ENCODE peak calls at places on chromosomes 13 and 19, in seven cellular contexts. F, D, W, V, A, J and Y are unnamed samples.

GRCh38 chr13:50400035-50400726 is 384.9 kb downstream of the KCNRG start:
- DNase-seq in V (no peak), A (no peak), J (no peak), F (no peak), D (peak), W (no peak), Y (no peak)

GRCh38 chr13:19860884-19861655 is 2.4 kb downstream of the ZMYM5 start:
- DNase-seq in V (peak), A (no peak), D (no peak), F (peak), W (no peak), J (peak), Y (no peak)

GRCh38 chr19:1110809-1111640 is 7.2 kb downstream of the GPX4 start:
- DNase-seq in A (no peak), W (no peak), V (no peak), F (no peak), J (no peak), D (peak), Y (no peak)

GRCh38 chr13:26629260-26629659 is 71.8 kb downstream of the WASF3 start:
- DNase-seq in D (no peak), V (no peak), F (no peak), A (no peak), J (peak), W (no peak), Y (no peak)

GRCh38 chr13:42746846-42747245 is 34.5 kb upstream of the FAM216B start:
- DNase-seq in D (no peak), V (no peak), W (no peak), F (no peak), A (no peak), J (no peak), Y (no peak)

GRCh38 chr13:48242677-48243076 is 9.7 kb downstream of the ITM2B start:
- DNase-seq in D (no peak), W (no peak), V (no peak), F (no peak), J (no peak), A (no peak), Y (no peak)

GRCh38 chr13:86725105-86725504 is 925.9 kb upstream of the SLITRK6 start:
- DNase-seq in W (no peak), A (no peak), D (no peak), V (no peak), F (no peak), J (no peak), Y (no peak)

GRCh38 chr13:100063906-100064305 is 25.0 kb upstream of the PCCA start:
- DNase-seq in F (no peak), D (no peak), J (no peak), W (no peak), V (no peak), A (no peak), Y (no peak)

GRCh38 chr13:51396352-51396751 is 56.5 kb downstream of the INTS6 start:
- DNase-seq in D (no peak), W (no peak), F (no peak), A (no peak), V (no peak), J (peak), Y (no peak)

GRCh38 chr13:59354665-59355064 is 809.1 kb downstream of the DIAPH3 start:
- DNase-seq in F (no peak), A (no peak), J (no peak), V (no peak), W (no peak), D (no peak), Y (no peak)

GRCh38 chr19:30068528-30069395 is 126.7 kb downstream of the URI1 start:
- DNase-seq in V (no peak), J (no peak), A (no peak), W (no peak), F (no peak), D (no peak), Y (no peak)

GRCh38 chr19:12202250-12202649 is 39.4 kb downstream of the ZNF136 start:
- DNase-seq in D (peak), W (no peak), F (peak), A (no peak), V (peak), J (peak), Y (no peak)

GRCh38 chr13:113178070-113178895 is 19.8 kb downstream of the PROZ start:
- DNase-seq in F (no peak), W (no peak), D (no peak), J (no peak), A (no peak), V (no peak), Y (no peak)

GRCh38 chr13:22162889-22163288 is 492.0 kb downstream of the FGF9 start:
- DNase-seq in V (no peak), A (no peak), F (no peak), W (no peak), J (no peak), D (no peak), Y (no peak)

GRCh38 chr13:22091222-22091970 is 420.5 kb downstream of the FGF9 start:
- DNase-seq in D (no peak), F (no peak), V (no peak), W (peak), A (no peak), J (no peak), Y (no peak)

GRCh38 chr13:50227356-50227755 is 212.1 kb downstream of the KCNRG start:
- DNase-seq in A (no peak), J (no peak), F (no peak), V (no peak), W (no peak), D (no peak), Y (no peak)

GRCh38 chr13:103703246-103703645 is 637.0 kb upstream of the SLC10A2 start:
- DNase-seq in W (no peak), F (no peak), D (no peak), A (no peak), J (no peak), V (no peak), Y (no peak)

GRCh38 chr13:71021810-71022422 is 845.1 kb downstream of the DACH1 start:
- DNase-seq in A (no peak), D (no peak), J (no peak), W (no peak), V (no peak), F (no peak), Y (no peak)

GRCh38 chr19:409006-409514 is at the start of gene C2CD4C:
- DNase-seq in W (no peak), A (peak), F (peak), V (no peak), D (no peak), J (peak), Y (no peak)

GRCh38 chr19:20999731-21000352 is 20.6 kb upstream of the ZNF430 start:
- DNase-seq in W (peak), V (peak), F (peak), D (peak), A (peak), J (peak), Y (peak)

GRCh38 chr19:41456342-41456918 is 13.5 kb downstream of the ERICH4 start:
- DNase-seq in A (no peak), W (peak), D (no peak), F (no peak), V (no peak), J (no peak), Y (no peak)

GRCh38 chr13:21435710-21436151 is 23.4 kb downstream of the ZDHHC20 start:
- DNase-seq in W (peak), D (peak), A (peak), J (peak), F (no peak), V (peak), Y (peak)

GRCh38 chr13:71759506-71760225 is 107.3 kb downstream of the DACH1 start:
- DNase-seq in D (no peak), F (no peak), A (no peak), J (no peak), V (no peak), W (no peak), Y (no peak)

GRCh38 chr19:56625708-56626107 is 17.3 kb upstream of the SMIM17 start:
- DNase-seq in J (no peak), D (no peak), W (no peak), V (no peak), A (no peak), F (no peak), Y (no peak)

DNA sequence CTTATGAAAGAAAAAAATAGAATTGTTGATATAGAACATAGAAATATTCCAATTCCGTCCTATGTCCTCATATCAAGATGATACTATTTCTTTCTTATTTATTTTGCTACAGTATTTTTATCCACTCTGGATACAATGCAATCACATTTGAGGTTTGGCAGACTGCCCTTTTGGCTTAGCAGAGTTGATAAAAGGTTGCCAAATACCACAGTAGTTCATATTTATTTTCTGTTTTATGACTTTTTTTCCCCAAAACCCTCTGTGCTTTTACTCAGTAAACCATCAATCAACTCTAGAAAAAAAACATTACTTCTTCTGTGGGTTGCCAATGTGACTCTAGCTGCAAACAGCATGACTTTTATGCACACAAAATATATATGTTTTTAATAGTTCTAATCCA is 424.5 kb downstream of the PCDH9 start:
- DNase-seq in F (no peak), V (no peak), A (no peak), J (no peak), W (peak), D (no peak), Y (no peak)
- H3K27ac ChIP-seq in F (no peak), V (no peak), A (no peak), J (no peak), W (no peak), D (no peak), Y (no peak)

GRCh38 chr19:45668342-45668871 is 386 bp downstream of the GIPR start:
- DNase-seq in V (peak), J (no peak), W (no peak), F (no peak), D (no peak), A (no peak), Y (no peak)
- H3K4me3 ChIP-seq in V (peak), J (peak), W (no peak), F (peak), D (peak), A (peak), Y (peak)

GRCh38 chr13:80010846-80011245 is 330.1 kb downstream of the SPRY2 start:
- DNase-seq in F (no peak), A (no peak), J (no peak), V (no peak), W (no peak), D (no peak), Y (no peak)
- H3K27ac ChIP-seq in F (no peak), A (no peak), J (no peak), V (no peak), W (no peak), D (no peak), Y (no peak)

DNA sequence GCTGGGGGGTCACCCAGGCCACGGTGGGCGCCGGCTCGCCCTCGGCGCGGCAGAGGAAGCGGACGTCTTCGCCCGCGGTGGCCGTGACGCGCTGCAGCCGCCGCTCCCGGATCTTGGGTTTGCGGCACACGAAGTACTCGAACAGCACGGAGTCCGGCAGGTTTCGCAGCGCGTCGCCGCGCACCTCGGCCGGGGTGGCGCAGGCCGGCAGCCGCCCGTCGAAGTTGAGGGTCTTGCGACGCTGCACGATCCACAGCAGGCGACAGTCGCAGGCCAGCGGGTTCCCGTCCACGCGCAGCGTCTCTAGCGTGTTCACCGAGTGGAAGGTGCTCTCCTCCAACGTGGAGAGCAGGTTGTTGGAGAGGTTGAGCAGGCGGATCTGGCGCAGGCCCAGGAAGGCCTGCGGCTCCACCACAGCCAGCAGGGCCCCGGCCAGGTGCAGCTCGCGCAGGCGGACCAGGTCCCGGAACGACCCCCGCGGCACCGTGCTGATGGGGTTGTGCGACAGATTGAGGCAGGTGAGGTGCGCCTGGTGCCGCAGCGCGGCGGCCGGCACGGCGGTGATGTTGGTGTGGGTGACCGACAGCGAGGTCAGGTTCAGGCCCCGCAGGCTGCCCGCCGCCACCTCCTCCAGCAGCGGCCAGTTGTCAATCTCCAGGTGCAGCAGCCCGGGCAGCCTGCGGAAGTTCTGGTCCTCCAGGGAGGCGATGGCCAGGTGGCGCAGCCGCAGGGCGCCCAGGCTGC is 8.6 kb upstream of the PEAK3 start:
- DNase-seq in D (peak), W (no peak), A (no peak), J (no peak), V (peak), F (no peak), Y (no peak)
- H3K4me3 ChIP-seq in D (peak), W (peak), A (peak), J (peak), V (peak), F (no peak), Y (peak)

GRCh38 chr19:51063664-51064063 is 1.2 kb downstream of the KLK13 start:
- DNase-seq in V (no peak), A (no peak), J (no peak), D (no peak), F (no peak), W (no peak), Y (no peak)

GRCh38 chr19:51064534-51065220 is at the start of gene KLK13:
- DNase-seq in J (no peak), V (peak), A (no peak), F (no peak), D (peak), W (no peak), Y (no peak)

GRCh38 chr19:51066816-51067215 is 1.9 kb upstream of the KLK13 start:
- DNase-seq in J (no peak), D (no peak), V (no peak), W (no peak), F (no peak), A (no peak), Y (no peak)

GRCh38 chr19:51066393-51066792 is 1.5 kb upstream of the KLK13 start:
- DNase-seq in V (no peak), D (no peak), W (no peak), A (no peak), F (no peak), J (no peak), Y (no peak)

DNA sequence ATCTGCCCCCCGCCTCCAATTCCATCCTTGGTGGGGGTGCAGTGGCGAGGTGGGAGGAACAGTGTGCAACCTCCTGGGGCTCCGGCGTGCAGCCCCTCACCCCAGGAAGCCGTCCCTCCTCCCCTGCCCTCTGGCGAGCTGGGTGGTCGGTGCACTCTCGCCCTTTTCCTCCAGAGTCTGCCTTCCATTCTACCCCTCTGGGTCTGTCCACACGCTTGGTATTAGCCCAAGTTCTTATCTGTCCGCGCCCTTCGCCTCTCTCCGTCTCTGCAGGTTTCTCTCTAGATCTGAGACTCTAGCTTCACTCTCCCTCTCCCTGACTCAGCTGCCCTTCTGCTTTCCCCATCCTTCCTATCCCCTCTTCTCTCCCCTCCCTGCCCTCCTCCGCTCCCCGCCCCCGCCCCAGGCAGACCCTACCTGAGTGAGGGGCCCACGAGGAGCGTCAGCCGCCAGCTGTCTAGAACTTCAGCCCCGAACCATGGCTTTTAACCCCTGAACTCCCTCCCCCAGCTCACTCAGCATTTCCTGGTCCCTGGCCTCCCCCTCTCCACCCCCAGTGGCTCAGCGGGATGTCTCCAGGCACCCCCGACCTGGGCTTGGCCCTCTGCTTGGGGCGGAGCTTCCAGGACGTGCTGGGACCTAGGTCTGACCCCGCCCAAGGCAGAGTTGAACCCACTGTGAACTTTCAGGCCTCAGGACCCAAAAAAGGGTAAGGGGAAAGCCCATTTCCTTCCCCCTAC is 499 bp upstream of the KLK13 start:
- DNase-seq in W (no peak), F (no peak), A (no peak), J (no peak), D (no peak), V (no peak), Y (no peak)
- H3K27ac ChIP-seq in W (no peak), F (no peak), A (no peak), J (no peak), D (no peak), V (no peak), Y (no peak)